ENCODE peak calls at places on chromosomes 6 and 20, in five cellular contexts. X is heart left ventricle, T is IMR-90, A is A549, J is DND-41. P is an unnamed sample.

GRCh38 chr6:38860041-38860440 is 144.9 kb downstream of the DNAH8 start:
- DNase-seq in A (no peak), X (no peak), T (no peak), J (no peak), P (no peak)

GRCh38 chr6:121770943-121771342 is 335.5 kb downstream of the GJA1 start:
- DNase-seq in T (peak; percentile 28), J (no peak), A (no peak), X (no peak), P (no peak)

GRCh38 chr6:76420094-76420493 is 347.6 kb upstream of the IMPG1 start:
- DNase-seq in T (no peak), A (no peak), X (no peak), J (no peak), P (no peak)

GRCh38 chr6:125732398-125732797 is 17.0 kb upstream of the HEY2 start:
- DNase-seq in X (no peak), A (no peak), T (no peak), J (no peak), P (no peak)

GRCh38 chr20:32518593-32519366 is 66.4 kb downstream of the NOL4L start:
- DNase-seq in A (no peak), T (no peak), J (no peak), X (peak; percentile 21), P (no peak)

GRCh38 chr6:153090241-153090930 is 40.7 kb downstream of the RGS17 start:
- DNase-seq in X (no peak), A (peak; percentile 51), J (no peak), T (peak; percentile 93), P (no peak)

GRCh38 chr6:110319843-110320242 is 38.3 kb downstream of the METTL24 start:
- DNase-seq in A (no peak), X (no peak), J (no peak), T (no peak), P (no peak)

GRCh38 chr6:48069280-48069679 is 41.7 kb downstream of the PTCHD4 start:
- DNase-seq in X (no peak), A (no peak), T (peak; percentile 4), J (no peak), P (no peak)

GRCh38 chr20:45913105-45913504 is 1.1 kb upstream of the PLTP start:
- DNase-seq in T (peak; percentile 39), A (no peak), J (no peak), X (no peak), P (no peak)

GRCh38 chr6:111832833-111833418 is 40.3 kb downstream of the FYN start:
- DNase-seq in X (no peak), T (no peak), A (no peak), J (no peak), P (no peak)

GRCh38 chr6:111828799-111829198 is 44.5 kb downstream of the FYN start:
- DNase-seq in A (no peak), T (no peak), X (no peak), J (no peak), P (no peak)

GRCh38 chr6:111831408-111831807 is 41.8 kb downstream of the FYN start:
- DNase-seq in J (no peak), X (no peak), T (no peak), A (no peak), P (no peak)

GRCh38 chr6:111830003-111830402 is 43.2 kb downstream of the FYN start:
- DNase-seq in T (no peak), X (no peak), J (no peak), A (no peak), P (no peak)

GRCh38 chr6:111829581-111829980 is 43.7 kb downstream of the FYN start:
- DNase-seq in A (no peak), T (no peak), J (no peak), X (no peak), P (no peak)
- H3K4me1 ChIP-seq in A (no peaks in the 10 kb centered on the region), T (peaks cover 14% of the 10 kb centered on the region), J (no peaks in the 10 kb centered on the region), X (peaks cover 61% of the 10 kb centered on the region), P (peaks cover 47% of the 10 kb centered on the region)

DNA sequence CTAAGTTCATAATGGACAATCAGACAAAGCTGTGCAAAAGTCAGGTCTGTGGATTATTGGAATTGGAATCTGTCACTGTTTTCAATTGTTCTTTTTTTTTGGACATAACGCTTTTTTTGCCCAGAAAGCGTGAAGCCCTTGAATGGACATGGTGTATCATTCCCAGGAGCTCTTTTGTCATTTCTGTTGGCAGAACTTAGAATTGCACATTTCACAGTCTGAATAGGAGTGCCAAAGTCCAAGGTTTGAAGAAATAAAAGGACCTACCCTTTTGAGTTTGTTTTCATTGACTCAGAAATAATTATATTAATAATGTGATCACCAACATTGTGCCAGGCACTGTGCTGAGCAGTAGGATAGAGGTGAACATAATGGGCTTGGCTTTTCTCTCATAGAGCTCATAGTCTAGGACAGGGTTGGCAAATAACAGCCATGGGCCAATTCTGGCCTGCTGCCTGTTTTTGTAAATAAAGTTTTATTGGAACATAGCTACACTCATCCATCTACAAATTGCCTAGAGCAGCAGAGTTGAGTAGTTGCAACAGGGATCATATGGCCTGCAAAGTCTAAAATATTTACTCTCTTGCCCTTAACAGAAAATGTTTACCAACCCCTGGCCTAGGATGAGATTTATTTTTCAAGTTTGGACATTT is 62.6 kb upstream of the ATXN1 start:
- DNase-seq in X (no peak), J (no peak), T (no peak), A (no peak), P (no peak)
- H3K4me1 ChIP-seq in X (no peaks in the 10 kb centered on the region), J (no peaks in the 10 kb centered on the region), T (no peaks in the 10 kb centered on the region), A (peaks cover 8% of the 10 kb centered on the region), P (no peaks in the 10 kb centered on the region)

GRCh38 chr6:21748343-21749063 is 155.0 kb downstream of the SOX4 start:
- DNase-seq in T (peak; percentile 61), J (no peak), X (no peak), A (no peak), P (no peak)
- H3K4me1 ChIP-seq in T (peaks cover 12% of the 10 kb centered on the region), J (peaks cover 70% of the 10 kb centered on the region), X (peaks cover 5% of the 10 kb centered on the region), A (peaks cover 40% of the 10 kb centered on the region), P (no peaks in the 10 kb centered on the region)

GRCh38 chr6:41730531-41731436 is 4.6 kb downstream of the TFEB start:
- DNase-seq in T (no peak), A (no peak), X (no peak), J (no peak), P (no peak)
- H3K4me1 ChIP-seq in T (peaks cover 18% of the 10 kb centered on the region), A (peaks cover 22% of the 10 kb centered on the region), X (peaks cover 83% of the 10 kb centered on the region), J (peaks cover 27% of the 10 kb centered on the region), P (peaks cover 36% of the 10 kb centered on the region)

GRCh38 chr6:11769816-11770545 is 8.6 kb downstream of the ADTRP start:
- DNase-seq in J (no peak), T (no peak), A (no peak), X (no peak), P (no peak)
- H3K4me1 ChIP-seq in J (no peaks in the 10 kb centered on the region), T (peaks cover 36% of the 10 kb centered on the region), A (peaks cover 65% of the 10 kb centered on the region), X (peaks cover 12% of the 10 kb centered on the region), P (no peaks in the 10 kb centered on the region)